ENCODE peak calls at places on chromosomes 4 and X, in five cellular contexts. D, V, N, I and X are unnamed samples.

GRCh38 chr4:152785639-152786517 is 6.1 kb downstream of the ARFIP1 start:
- DNase-seq in D (no peak), V (no peak), N (no peak), I (no peak), X (no peak)

GRCh38 chrX:154308108-154308946 is 12.7 kb downstream of the TKTL1 start:
- DNase-seq in D (peak), V (peak), N (peak), I (peak), X (peak)

GRCh38 chr4:137694138-137694537 is 161.8 kb upstream of the PCDH18 start:
- DNase-seq in D (no peak), V (no peak), N (no peak), I (no peak), X (no peak)

GRCh38 chr4:87679449-87680169 is 29.5 kb downstream of the DMP1 start:
- DNase-seq in D (peak), V (peak), N (no peak), I (no peak), X (peak)

GRCh38 chr4:128768373-128768996 is 41.0 kb upstream of the JADE1 start:
- DNase-seq in D (no peak), V (peak), N (no peak), I (no peak), X (no peak)

GRCh38 chr4:168766537-168767316 is 243.3 kb downstream of the CBR4 start:
- DNase-seq in D (no peak), V (peak), N (no peak), I (no peak), X (no peak)

GRCh38 chrX:134622056-134622812 is 36.0 kb downstream of the PLAC1 start:
- DNase-seq in D (no peak), V (peak), N (no peak), I (no peak), X (no peak)

GRCh38 chr4:178471385-178471784 is 1029.1 kb upstream of the AGA start:
- DNase-seq in D (no peak), V (no peak), N (no peak), I (no peak), X (no peak)

GRCh38 chrX:38805294-38806053 is 4.2 kb downstream of the MID1IP1 start:
- DNase-seq in D (peak), V (peak), N (peak), I (peak), X (peak)

GRCh38 chrX:31508338-31508737 is 436.5 kb upstream of the FTHL17 start:
- DNase-seq in D (peak), V (no peak), N (peak), I (no peak), X (no peak)

GRCh38 chr4:36613999-36614398 is 332.6 kb downstream of the DTHD1 start:
- DNase-seq in D (no peak), V (no peak), N (no peak), I (no peak), X (no peak)

GRCh38 chr4:149344436-149344835 is 471.2 kb downstream of the IQCM start:
- DNase-seq in D (no peak), V (no peak), N (no peak), I (no peak), X (no peak)

GRCh38 chr4:60611762-60612496 is 588.2 kb upstream of the ADGRL3 start:
- DNase-seq in D (no peak), V (no peak), N (no peak), I (no peak), X (no peak)

GRCh38 chrX:77892887-77893286 is 2.3 kb downstream of the MAGT1 start:
- DNase-seq in D (no peak), V (no peak), N (no peak), I (no peak), X (no peak)

GRCh38 chrX:77899081-77899828 is at the start of gene COX7B:
- DNase-seq in D (peak), V (peak), N (peak), I (peak), X (no peak)

GRCh38 chrX:77893713-77894112 is 1.5 kb downstream of the MAGT1 start:
- DNase-seq in D (no peak), V (no peak), N (no peak), I (no peak), X (no peak)

GRCh38 chrX:77900688-77901087 is 1.4 kb downstream of the COX7B start:
- DNase-seq in D (no peak), V (no peak), N (no peak), I (no peak), X (no peak)

GRCh38 chrX:77894921-77895886 is at the start of gene MAGT1:
- DNase-seq in D (peak), V (peak), N (peak), I (peak), X (peak)
- TF ChIP-seq POLR2A in D (peak), V (peak), N (peak), I (peak), X (peak)

GRCh38 chr4:7058792-7059191 is 9.1 kb downstream of the GRPEL1 start:
- DNase-seq in D (no peak), V (no peak), N (no peak), I (no peak), X (no peak)
- TF ChIP-seq POLR2A in D (no peak), V (no peak), N (no peak), I (no peak), X (no peak)

GRCh38 chr4:54213812-54214211 is 15.3 kb upstream of the PDGFRA start:
- DNase-seq in D (no peak), V (no peak), N (no peak), I (peak), X (no peak)

GRCh38 chr4:54218736-54219135 is 10.4 kb upstream of the PDGFRA start:
- DNase-seq in D (no peak), V (no peak), N (no peak), I (no peak), X (no peak)

GRCh38 chr4:54215379-54216072 is 13.6 kb upstream of the PDGFRA start:
- DNase-seq in D (no peak), V (no peak), N (no peak), I (no peak), X (no peak)

GRCh38 chr4:54213001-54213400 is 16.1 kb upstream of the PDGFRA start:
- DNase-seq in D (no peak), V (no peak), N (no peak), I (no peak), X (no peak)

DNA sequence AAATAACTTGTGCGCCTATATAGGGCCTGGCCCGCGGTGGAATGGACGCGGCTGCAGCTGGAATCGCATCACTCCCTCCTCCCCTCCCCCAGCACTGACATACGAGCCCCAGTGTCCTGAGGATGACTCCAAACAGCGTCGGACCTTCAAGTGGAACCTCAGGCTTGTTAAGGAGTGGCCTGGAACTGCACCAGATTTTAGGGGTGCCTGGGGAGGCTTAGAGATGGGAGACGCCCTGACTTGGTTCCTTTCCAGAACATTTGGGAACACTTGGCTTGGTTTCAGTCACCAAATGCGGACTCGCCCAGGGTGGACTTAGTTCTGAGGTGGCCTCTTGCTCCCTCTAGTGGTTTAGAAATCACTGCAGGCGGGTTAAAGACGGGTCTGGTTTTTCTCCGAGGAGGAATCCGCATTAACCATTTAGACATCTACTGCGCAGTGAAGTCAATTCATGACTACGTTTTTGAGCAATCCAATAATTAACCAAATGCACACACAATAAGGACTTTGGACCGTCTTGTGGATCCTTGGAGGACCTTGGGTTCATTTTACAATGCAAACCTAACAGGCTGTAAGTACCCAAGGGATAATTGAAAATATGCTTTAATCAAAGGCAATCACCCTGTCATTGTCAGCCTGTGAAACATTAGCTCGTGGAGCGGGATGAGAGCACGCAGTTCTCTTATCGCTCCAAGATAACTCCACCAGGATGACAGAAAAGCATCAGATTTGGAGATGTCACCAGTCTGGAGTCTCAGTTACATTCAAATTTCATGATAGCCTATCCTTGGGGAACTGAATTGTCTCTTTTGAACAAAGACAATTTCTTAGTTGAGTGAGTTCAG is 11.2 kb upstream of the PDGFRA start:
- DNase-seq in D (peak), V (peak), N (peak), I (peak), X (peak)
- TF ChIP-seq POLR2A in D (no peak), V (no peak), N (no peak), I (no peak), X (no peak)

GRCh38 chrX:72573158-72573511 is 492 bp upstream of the HDAC8 start:
- DNase-seq in D (no peak), V (no peak), N (no peak), I (no peak), X (no peak)

GRCh38 chrX:72576161-72576896 is 3.7 kb upstream of the HDAC8 start:
- DNase-seq in D (no peak), V (peak), N (no peak), I (no peak), X (peak)

GRCh38 chrX:72568406-72569092 is 4.1 kb downstream of the HDAC8 start:
- DNase-seq in D (no peak), V (peak), N (no peak), I (no peak), X (no peak)

GRCh38 chrX:72569786-72570185 is 2.9 kb downstream of the HDAC8 start:
- DNase-seq in D (no peak), V (peak), N (no peak), I (no peak), X (no peak)

DNA sequence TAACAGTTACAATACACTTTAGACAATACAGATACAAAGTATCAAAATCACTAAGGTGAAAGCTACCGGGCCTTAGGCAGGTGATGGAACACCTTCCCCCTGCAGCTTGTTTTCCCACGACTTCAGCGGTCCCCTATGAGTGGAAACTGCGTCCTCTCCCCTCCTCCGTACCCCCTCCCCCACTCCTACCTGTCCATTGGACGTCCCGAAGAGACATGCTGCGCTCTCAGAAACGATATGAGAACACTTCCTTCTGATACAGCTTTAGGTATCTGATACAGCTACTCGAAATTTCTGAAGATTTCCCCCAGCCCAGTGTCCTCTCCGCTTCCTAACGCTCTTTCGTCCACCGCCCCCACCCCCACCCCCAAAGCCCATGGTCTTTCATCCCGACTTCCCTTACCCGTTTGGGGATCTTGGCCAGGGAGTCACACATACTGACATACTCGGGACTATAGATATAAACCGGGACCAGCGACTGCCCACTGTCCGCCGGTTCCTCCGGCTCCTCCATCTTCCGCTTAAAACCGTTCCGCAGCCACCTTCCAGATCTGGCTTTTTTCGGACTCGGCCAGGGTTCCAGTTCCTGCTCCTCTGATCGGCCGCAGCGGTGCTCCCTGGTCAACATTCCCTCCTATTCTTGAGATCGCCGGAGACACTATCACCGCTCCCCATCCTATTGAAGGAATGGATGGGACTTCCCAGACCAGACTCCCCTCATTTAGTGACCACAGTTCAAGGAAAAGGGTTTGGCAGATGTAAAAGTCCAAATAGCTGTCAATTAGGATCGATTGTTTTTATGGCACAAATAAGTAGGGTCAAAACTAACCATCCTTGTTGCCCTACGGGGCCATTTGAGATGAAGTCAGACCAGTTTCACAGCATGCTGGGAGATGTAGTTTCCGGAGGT is at the start of gene HDAC8:
- DNase-seq in D (peak), V (peak), N (peak), I (peak), X (peak)
- TF ChIP-seq POLR2A in D (no peak), V (no peak), N (no peak), I (no peak), X (no peak)

GRCh38 chrX:318739-319578 is at the start of gene GTPBP6:
- DNase-seq in D (peak), V (peak), N (peak), I (peak), X (peak)
- TF ChIP-seq POLR2A in D (peak), V (peak), N (no peak), I (no peak), X (peak)

GRCh38 chrX:70132244-70132643 is 1.0 kb upstream of the IGBP1 start:
- DNase-seq in D (no peak), V (no peak), N (no peak), I (no peak), X (no peak)

GRCh38 chrX:70134116-70134477 is 850 bp downstream of the IGBP1 start:
- DNase-seq in D (peak), V (no peak), N (no peak), I (no peak), X (no peak)

GRCh38 chrX:70132877-70133302 is 357 bp upstream of the IGBP1 start:
- DNase-seq in D (no peak), V (no peak), N (no peak), I (no peak), X (no peak)

GRCh38 chrX:70129811-70130210 is 3.4 kb upstream of the IGBP1 start:
- DNase-seq in D (no peak), V (no peak), N (no peak), I (no peak), X (no peak)

GRCh38 chrX:70133303-70134115 is at the start of gene IGBP1:
- DNase-seq in D (peak), V (peak), N (peak), I (peak), X (peak)
- TF ChIP-seq POLR2A in D (peak), V (no peak), N (no peak), I (no peak), X (peak)